ENCODE peak calls at places on chromosome 3, in eight cellular contexts. E is IMR-90, B is endodermal cell, O is colonic mucosa, A is neuronal stem cell, H is GM12878, P is NT2/D1, M is fibroblast of lung. W is an unnamed sample.

GRCh38 chr3:105152987-105153386 is 213.7 kb upstream of the ALCAM start:
- DNase-seq in A (no peak), O (no peak), B (no peak), P (no peak), E (no peak), H (no peak), M (no peak), W (no peak)

GRCh38 chr3:147458995-147459704 is 50.0 kb downstream of the ZIC1 start:
- DNase-seq in M (peak), H (no peak), B (no peak), O (no peak), A (no peak), E (no peak), P (no peak), W (no peak)

GRCh38 chr3:14468621-14468981 is 66.2 kb downstream of the SLC6A6 start:
- DNase-seq in E (no peak), M (no peak), P (no peak), H (no peak), O (no peak), B (no peak), A (no peak), W (no peak)

GRCh38 chr3:197088370-197088769 is 58.8 kb upstream of the MELTF start:
- DNase-seq in O (no peak), A (no peak), P (no peak), B (no peak), H (no peak), M (no peak), E (no peak), W (no peak)

GRCh38 chr3:97954193-97954827 is 17.9 kb downstream of the RIOX2 start:
- DNase-seq in A (no peak), O (no peak), P (no peak), E (no peak), M (no peak), H (no peak), B (no peak), W (no peak)

GRCh38 chr3:192063570-192063969 is 602.6 kb downstream of the PYDC2 start:
- DNase-seq in O (no peak), P (no peak), H (peak), A (no peak), E (peak), B (peak), M (peak), W (peak)

GRCh38 chr3:31533169-31533870 is 595 bp downstream of the STT3B start:
- DNase-seq in E (peak), O (peak), A (peak), M (peak), B (peak), H (no peak), P (no peak), W (peak)

GRCh38 chr3:174287601-174288180 is 571.4 kb upstream of the NAALADL2 start:
- DNase-seq in A (no peak), B (no peak), H (no peak), E (no peak), M (no peak), O (no peak), P (no peak), W (no peak)

GRCh38 chr3:13637953-13638352 is 89.0 kb downstream of the FBLN2 start:
- DNase-seq in O (no peak), A (no peak), B (no peak), H (no peak), E (no peak), P (no peak), M (no peak), W (no peak)

GRCh38 chr3:100993309-100993708 is at the start of gene ABI3BP:
- DNase-seq in P (no peak), A (no peak), O (peak), E (peak), H (no peak), B (peak), M (peak), W (no peak)

GRCh38 chr3:170802164-170803151 is 67.5 kb downstream of the RPL22L1 start:
- DNase-seq in E (peak), H (no peak), M (peak), B (peak), A (no peak), P (no peak), O (no peak), W (no peak)

GRCh38 chr3:190854062-190854461 is 8.4 kb downstream of the GMNC start:
- DNase-seq in E (no peak), O (no peak), H (no peak), B (no peak), A (no peak), M (no peak), P (no peak), W (no peak)

GRCh38 chr3:26932752-26933151 is 310.2 kb downstream of the LRRC3B start:
- DNase-seq in B (no peak), M (no peak), E (no peak), H (no peak), A (no peak), O (no peak), P (no peak), W (no peak)

GRCh38 chr3:15974647-15975046 is 176.9 kb upstream of the ANKRD28 start:
- DNase-seq in M (no peak), O (no peak), E (no peak), P (peak), B (peak), A (no peak), H (no peak), W (peak)

GRCh38 chr3:120198305-120198878 is 86.6 kb downstream of the GPR156 start:
- DNase-seq in B (no peak), A (no peak), O (no peak), P (no peak), E (peak), M (peak), H (no peak), W (no peak)

GRCh38 chr3:171376125-171376947 is 83.9 kb downstream of the TNIK start:
- DNase-seq in A (no peak), M (peak), P (no peak), O (no peak), E (peak), B (no peak), H (no peak), W (no peak)

DNA sequence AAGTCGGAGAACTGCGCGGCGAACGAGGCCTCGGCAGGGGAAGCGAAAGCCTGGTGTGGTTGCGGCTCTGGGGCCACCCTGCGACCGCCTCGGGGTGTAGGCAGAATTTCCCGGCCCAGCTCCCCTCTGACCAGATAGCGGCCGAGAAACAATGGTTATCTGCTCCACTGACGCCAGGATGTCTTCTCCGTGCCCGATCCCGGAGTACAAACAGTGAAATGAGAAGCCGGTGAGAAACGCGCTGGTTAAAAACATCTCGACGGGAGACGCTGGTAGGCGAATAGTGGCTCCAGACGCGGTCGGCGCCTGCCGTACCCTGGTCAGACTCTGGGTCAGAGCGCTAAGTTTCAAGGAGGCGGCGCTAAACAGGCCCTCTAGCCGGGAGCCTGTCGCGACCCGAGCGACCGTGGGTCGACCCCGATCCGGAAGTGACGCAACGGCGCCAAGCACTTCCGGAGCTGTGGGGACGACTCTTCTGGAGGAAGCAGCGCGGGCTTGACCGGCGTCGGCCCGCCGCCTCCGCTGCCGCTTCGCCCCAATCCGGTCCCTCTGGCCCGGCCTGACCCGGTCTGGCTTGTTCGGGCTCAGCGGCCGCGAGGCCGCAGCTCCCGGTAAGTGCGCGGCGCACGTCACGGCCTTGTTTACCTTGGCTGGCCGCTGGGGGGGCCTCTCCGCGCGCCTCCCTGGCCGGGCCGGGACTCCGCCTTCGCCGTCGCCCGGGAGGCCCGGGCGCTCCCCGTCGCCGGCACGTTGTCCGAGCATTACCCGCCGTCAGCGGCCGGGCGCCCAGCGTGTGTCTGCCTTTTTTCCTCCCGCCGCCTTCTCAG is at the start of gene ARIH2:
- DNase-seq in A (peak), P (peak), M (peak), B (peak), O (peak), E (peak), H (peak), W (peak)
- H3K9ac ChIP-seq in A (peak), P (peak), M (peak), B (peak), O (peak), E (peak), H (peak), W (peak)

DNA sequence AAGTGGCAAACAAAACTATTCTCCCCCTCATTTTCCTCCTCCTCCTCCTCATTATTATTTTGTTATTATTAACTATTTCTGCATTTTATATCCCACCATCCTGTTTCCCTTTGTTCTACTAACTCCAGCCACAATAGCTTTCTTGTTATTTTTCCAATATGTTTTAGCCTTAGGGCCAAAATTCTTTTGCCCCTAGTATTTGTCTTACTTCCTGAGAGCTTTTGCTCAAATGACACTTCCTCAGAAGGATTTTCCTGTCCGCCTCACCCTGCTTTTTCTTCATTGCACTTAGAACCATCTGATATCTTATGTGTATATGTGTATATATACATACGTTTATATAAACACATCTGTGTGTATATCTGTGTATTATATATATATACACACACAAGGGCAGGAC is 32.7 kb upstream of the NUDT16 start:
- DNase-seq in A (no peak), O (no peak), P (no peak), M (no peak), B (no peak), H (no peak), E (no peak), W (no peak)
- H3K9ac ChIP-seq in A (no peak), O (no peak), P (no peak), M (no peak), B (no peak), H (no peak), E (no peak), W (no peak)

DNA sequence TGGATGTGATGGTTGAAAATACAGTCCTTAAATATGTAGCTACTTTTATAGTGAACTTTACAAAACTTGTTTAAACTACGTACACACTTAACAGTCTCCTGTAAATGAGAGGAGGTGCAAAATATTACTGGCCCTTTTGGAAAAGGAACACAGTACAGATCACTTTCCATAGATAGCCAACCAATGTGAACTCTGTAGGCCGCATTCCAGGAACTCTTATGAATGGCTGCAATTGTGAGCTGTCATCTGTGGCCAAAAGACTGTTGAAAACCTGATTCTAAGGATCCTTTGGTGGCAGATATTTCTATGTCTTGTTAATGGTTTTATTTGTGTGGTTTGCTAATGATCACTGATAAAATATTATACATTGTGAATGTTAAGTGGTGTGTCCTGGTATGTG is 6.2 kb downstream of the TSC22D2 start:
- DNase-seq in O (peak), E (peak), H (no peak), M (peak), A (no peak), B (no peak), P (no peak), W (no peak)
- H3K9ac ChIP-seq in O (peak), E (peak), H (no peak), M (peak), A (no peak), B (no peak), P (no peak), W (no peak)

GRCh38 chr3:58497074-58497473 is 5.2 kb downstream of the KCTD6 start:
- DNase-seq in A (peak), E (no peak), M (peak), H (no peak), O (no peak), P (peak), B (peak), W (no peak)
- H3K9ac ChIP-seq in A (no peak), E (no peak), M (no peak), H (no peak), O (no peak), P (no peak), B (no peak), W (no peak)

GRCh38 chr3:169146112-169146665 is 517.3 kb downstream of the MECOM start:
- DNase-seq in B (peak), O (peak), A (peak), P (no peak), E (peak), M (peak), H (no peak), W (peak)

GRCh38 chr3:169144271-169144670 is 519.2 kb downstream of the MECOM start:
- DNase-seq in O (no peak), E (no peak), M (no peak), B (no peak), A (no peak), H (no peak), P (no peak), W (no peak)

GRCh38 chr3:169145551-169145950 is 518.0 kb downstream of the MECOM start:
- DNase-seq in B (no peak), A (no peak), H (no peak), M (no peak), O (no peak), E (no peak), P (no peak), W (no peak)

GRCh38 chr3:169144691-169145090 is 518.8 kb downstream of the MECOM start:
- DNase-seq in B (no peak), P (no peak), E (peak), M (peak), O (no peak), H (no peak), A (no peak), W (no peak)

DNA sequence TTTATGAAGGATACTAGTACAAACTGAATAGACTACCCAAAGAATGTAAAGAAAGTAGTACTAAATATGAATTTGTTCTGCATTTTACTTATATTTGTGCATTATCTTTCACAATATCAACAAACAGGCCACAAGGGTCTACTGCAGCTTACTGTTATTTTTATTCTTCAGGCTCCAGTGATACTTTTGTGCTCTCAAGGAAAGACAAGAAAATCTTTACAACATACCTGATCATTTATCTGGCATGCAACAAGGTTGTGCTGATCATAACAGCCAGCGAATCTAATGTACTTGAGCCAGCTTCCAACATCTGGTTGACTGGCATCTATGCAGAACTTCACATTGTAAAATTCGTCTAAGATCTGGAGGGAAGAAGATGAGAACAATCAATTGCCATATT is 520.0 kb downstream of the MECOM start:
- DNase-seq in A (no peak), M (no peak), O (no peak), H (no peak), P (no peak), E (no peak), B (no peak), W (no peak)
- H3K9ac ChIP-seq in A (no peak), M (no peak), O (no peak), H (no peak), P (no peak), E (no peak), B (no peak), W (no peak)

GRCh38 chr3:159448902-159449301 is 539.7 kb upstream of the IL12A start:
- DNase-seq in M (no peak), B (no peak), P (no peak), E (no peak), H (no peak), O (no peak), A (no peak), W (no peak)
- H3K9ac ChIP-seq in M (no peak), B (no peak), P (no peak), E (no peak), H (no peak), O (no peak), A (no peak), W (no peak)

GRCh38 chr3:129312671-129313414 is 34.2 kb downstream of the HMCES start:
- DNase-seq in O (no peak), E (peak), A (no peak), B (peak), H (no peak), M (peak), P (no peak), W (no peak)

GRCh38 chr3:129313415-129313982 is 34.8 kb downstream of the HMCES start:
- DNase-seq in H (no peak), P (no peak), O (no peak), A (no peak), M (peak), B (peak), E (peak), W (no peak)

GRCh38 chr3:129315386-129315991 is 36.8 kb downstream of the HMCES start:
- DNase-seq in A (no peak), P (no peak), M (peak), E (peak), H (no peak), B (peak), O (peak), W (no peak)

GRCh38 chr3:129314757-129315385 is 36.2 kb downstream of the HMCES start:
- DNase-seq in M (peak), E (peak), O (peak), A (peak), P (peak), B (peak), H (no peak), W (peak)

DNA sequence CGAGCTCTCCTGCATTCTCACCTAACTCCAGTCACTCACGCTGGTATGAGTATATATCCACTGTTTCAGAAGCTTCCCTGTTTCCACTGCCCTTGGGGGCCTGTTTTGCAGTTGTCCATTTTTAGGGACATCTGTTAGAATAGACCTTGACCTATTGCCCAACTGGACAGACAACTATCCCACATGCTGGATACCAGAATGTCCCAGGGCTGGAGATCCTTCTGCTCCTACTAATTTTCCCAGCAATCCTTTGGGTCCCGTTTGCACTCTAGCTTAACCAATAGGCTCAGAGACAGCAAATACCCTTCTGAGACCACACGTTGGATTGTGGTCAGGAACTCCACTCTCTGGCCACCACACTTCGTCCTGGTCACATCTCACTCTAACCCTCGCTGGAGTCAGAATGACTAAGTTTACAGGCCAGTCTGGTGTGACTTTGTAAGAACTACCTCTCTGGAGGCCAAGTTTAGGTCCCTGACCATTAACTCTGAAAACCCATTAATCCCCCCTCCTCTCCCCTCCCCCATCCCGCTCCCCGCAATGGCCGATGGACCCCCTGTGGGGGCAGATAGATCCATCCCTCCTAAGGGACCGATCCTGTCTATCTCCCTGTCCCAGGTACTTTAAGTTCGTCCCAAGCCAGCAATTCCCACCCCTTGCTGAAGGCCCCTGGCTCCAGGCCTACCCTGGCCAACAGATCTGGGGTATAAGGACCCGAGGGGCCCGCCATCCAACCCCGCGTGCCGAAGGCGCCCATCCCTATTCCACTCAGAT is 35.5 kb downstream of the HMCES start:
- DNase-seq in M (peak), H (no peak), P (no peak), E (peak), A (no peak), O (no peak), B (peak), W (peak)
- H3K9ac ChIP-seq in M (peak), H (no peak), P (peak), E (peak), A (peak), O (peak), B (peak), W (peak)

DNA sequence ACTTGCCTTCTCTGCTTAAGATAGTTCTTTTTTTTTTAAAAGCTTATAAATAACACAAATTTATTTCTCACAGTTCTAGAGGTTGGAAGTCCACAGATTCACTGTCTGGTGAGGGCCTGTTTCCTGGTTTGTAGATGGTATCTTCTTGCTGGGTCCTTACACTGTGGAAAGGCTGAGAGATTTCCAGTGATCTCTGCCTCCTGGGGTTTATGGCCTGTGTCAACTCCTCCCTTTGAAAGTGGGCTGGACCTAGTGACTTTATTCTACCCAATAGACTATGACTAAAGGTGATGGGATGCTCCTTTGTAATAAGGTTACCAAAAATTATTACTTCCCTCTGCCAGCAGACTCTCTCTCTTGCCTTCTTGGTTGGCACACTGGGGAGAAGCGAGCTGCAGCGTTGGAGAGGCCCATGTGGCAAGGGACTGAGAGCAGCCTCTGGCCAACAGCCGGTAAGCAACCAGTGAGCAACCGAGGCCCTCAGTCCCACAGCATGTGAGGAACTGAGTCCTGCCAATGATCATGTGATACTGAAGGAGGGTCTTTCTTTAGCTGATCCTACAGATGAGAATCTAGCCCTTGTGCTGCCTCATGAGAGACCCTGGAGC is 14.0 kb upstream of the COPG1 start:
- DNase-seq in P (no peak), B (no peak), E (no peak), H (no peak), O (no peak), M (no peak), A (no peak), W (no peak)
- H3K9ac ChIP-seq in P (no peak), B (no peak), E (no peak), H (no peak), O (no peak), M (no peak), A (no peak), W (no peak)

W was measured in H9.